ENCODE peak calls at places on chromosomes 7 and 10, in ten cellular contexts. D, H, Z, C, R, Q, M, U, N and P are unnamed samples.

GRCh38 chr7:55534916-55535636 is 37.2 kb downstream of the VOPP1 start:
- DNase-seq in D (no peak), H (no peak), Z (no peak), C (no peak), R (no peak), Q (no peak), M (no peak), U (no peak), N (no peak), P (no peak)

GRCh38 chr10:98077223-98077622 is 46.8 kb upstream of the CRTAC1 start:
- DNase-seq in D (no peak), H (no peak), Z (no peak), C (no peak), R (no peak), Q (no peak), M (no peak), U (no peak), N (no peak), P (no peak)

GRCh38 chr7:36598056-36598675 is 126.1 kb downstream of the AOAH start:
- DNase-seq in D (no peak), H (no peak), Z (no peak), C (no peak), R (no peak), Q (no peak), M (no peak), U (no peak), N (no peak), P (peak; percentile 7)

GRCh38 chr10:9735731-9736130 is 1281.9 kb upstream of the CELF2 start:
- DNase-seq in D (no peak), H (no peak), Z (no peak), C (no peak), R (no peak), Q (no peak), M (no peak), U (no peak), N (no peak), P (no peak)

GRCh38 chr10:17474595-17474994 is 20.2 kb upstream of the ST8SIA6 start:
- DNase-seq in D (no peak), H (no peak), Z (peak; percentile 41), C (no peak), R (no peak), Q (peak; percentile 87), M (no peak), U (no peak), N (no peak), P (peak; percentile 16)

GRCh38 chr10:70774810-70775678 is 10.1 kb downstream of the TBATA start:
- DNase-seq in D (no peak), H (no peak), Z (no peak), C (no peak), R (no peak), Q (no peak), M (peak; percentile 84), U (no peak), N (no peak), P (peak; percentile 60)

GRCh38 chr10:16756561-16757221 is 60.5 kb downstream of the RSU1 start:
- DNase-seq in D (no peak), H (no peak), Z (peak; percentile 22), C (no peak), R (no peak), Q (no peak), M (no peak), U (no peak), N (no peak), P (no peak)

GRCh38 chr7:22849662-22850061 is 27.0 kb upstream of the TOMM7 start:
- DNase-seq in D (no peak), H (no peak), Z (no peak), C (no peak), R (no peak), Q (no peak), M (no peak), U (no peak), N (no peak), P (no peak)

GRCh38 chr7:13821152-13821787 is 168.2 kb downstream of the ETV1 start:
- DNase-seq in D (no peak), H (no peak), Z (no peak), C (no peak), R (no peak), Q (no peak), M (no peak), U (no peak), N (no peak), P (peak; percentile 39)

GRCh38 chr10:4371691-4372295 is 454.2 kb upstream of the AKR1E2 start:
- DNase-seq in D (no peak), H (no peak), Z (no peak), C (no peak), R (no peak), Q (no peak), M (no peak), U (no peak), N (no peak), P (no peak)

GRCh38 chr10:124386186-124387077 is 32.3 kb downstream of the OAT start:
- DNase-seq in D (no peak), H (no peak), Z (no peak), C (no peak), R (peak; percentile 89), Q (no peak), M (peak; percentile 82), U (no peak), N (no peak), P (no peak)

GRCh38 chr10:87642486-87642885 is 17.2 kb upstream of the PAPSS2 start:
- DNase-seq in D (no peak), H (no peak), Z (no peak), C (no peak), R (no peak), Q (no peak), M (no peak), U (no peak), N (no peak), P (no peak)

GRCh38 chr10:124744688-124745055 is 494 bp upstream of the FAM53B start:
- DNase-seq in D (no peak), H (no peak), Z (no peak), C (no peak), R (no peak), Q (no peak), M (no peak), U (no peak), N (no peak), P (peak; percentile 63)

GRCh38 chr10:112247791-112248190 is 35.4 kb upstream of the TECTB start:
- DNase-seq in D (no peak), H (no peak), Z (no peak), C (no peak), R (no peak), Q (no peak), M (no peak), U (no peak), N (no peak), P (no peak)

GRCh38 chr10:11162828-11163599 is 145.3 kb downstream of the CELF2 start:
- DNase-seq in D (peak; percentile 30), H (no peak), Z (no peak), C (peak; percentile 35), R (no peak), Q (no peak), M (no peak), U (no peak), N (peak; percentile 42), P (no peak)

GRCh38 chr10:2933041-2933440 is 134.3 kb upstream of the PFKP start:
- DNase-seq in D (no peak), H (no peak), Z (no peak), C (no peak), R (no peak), Q (no peak), M (no peak), U (no peak), N (no peak), P (no peak)